ENCODE peak calls at places on chromosomes 5 and 9, in five cellular contexts. One of them, this sample, is unnamed.
A peak's percentile ranks its signal among the peaks of the same experiment; 100 is the strongest.

GRCh38 chr9:1959347-1959746 is 55.8 kb upstream of the SMARCA2 start:
- DNase-seq in choroid plexus epithelial cell: no peak
- DNase-seq in progenitor cell of endocrine pancreas: no peak
- DNase-seq in ascending aorta: no peak
- DNase-seq in MCF 10A: no peak
- DNase-seq in this sample: no peak

GRCh38 chr9:99054581-99054980 is 50.3 kb upstream of the TGFBR1 start:
- DNase-seq in choroid plexus epithelial cell: no peak
- DNase-seq in progenitor cell of endocrine pancreas: no peak
- DNase-seq in ascending aorta: no peak
- DNase-seq in MCF 10A: no peak
- DNase-seq in this sample: no peak

GRCh38 chr5:73823508-73823925 is 197.5 kb downstream of the ARHGEF28 start:
- DNase-seq in choroid plexus epithelial cell: peak; percentile 82
- DNase-seq in progenitor cell of endocrine pancreas: no peak
- DNase-seq in ascending aorta: no peak
- DNase-seq in MCF 10A: no peak
- DNase-seq in this sample: no peak

GRCh38 chr5:139710370-139711066 is 62.4 kb downstream of the CXXC5 start:
- DNase-seq in choroid plexus epithelial cell: peak; percentile 87
- DNase-seq in progenitor cell of endocrine pancreas: no peak
- DNase-seq in ascending aorta: peak; percentile 83
- DNase-seq in MCF 10A: no peak
- DNase-seq in this sample: peak; percentile 83

GRCh38 chr9:76803083-76803482 is 38.8 kb downstream of the PCA3 start:
- DNase-seq in choroid plexus epithelial cell: no peak
- DNase-seq in progenitor cell of endocrine pancreas: no peak
- DNase-seq in ascending aorta: no peak
- DNase-seq in MCF 10A: no peak
- DNase-seq in this sample: no peak

GRCh38 chr5:13771011-13771571 is 173.4 kb downstream of the DNAH5 start:
- DNase-seq in choroid plexus epithelial cell: peak; percentile 2
- DNase-seq in progenitor cell of endocrine pancreas: no peak
- DNase-seq in ascending aorta: no peak
- DNase-seq in MCF 10A: peak; percentile 20
- DNase-seq in this sample: no peak

GRCh38 chr9:99319048-99319447 is 97.0 kb downstream of the SEC61B start:
- DNase-seq in choroid plexus epithelial cell: no peak
- DNase-seq in progenitor cell of endocrine pancreas: no peak
- DNase-seq in ascending aorta: no peak
- DNase-seq in MCF 10A: no peak
- DNase-seq in this sample: no peak

GRCh38 chr5:159788835-159789331 is 127.4 kb upstream of the ADRA1B start:
- DNase-seq in choroid plexus epithelial cell: no peak
- DNase-seq in progenitor cell of endocrine pancreas: no peak
- DNase-seq in ascending aorta: no peak
- DNase-seq in MCF 10A: no peak
- DNase-seq in this sample: no peak

GRCh38 chr5:139574641-139575312 is 13.6 kb downstream of the UBE2D2 start:
- DNase-seq in choroid plexus epithelial cell: peak; percentile 79
- DNase-seq in progenitor cell of endocrine pancreas: no peak
- DNase-seq in ascending aorta: no peak
- DNase-seq in MCF 10A: peak; percentile 70
- DNase-seq in this sample: no peak

GRCh38 chr9:78543353-78543752 is 246.4 kb downstream of the PSAT1 start:
- DNase-seq in choroid plexus epithelial cell: no peak
- DNase-seq in progenitor cell of endocrine pancreas: no peak
- DNase-seq in ascending aorta: no peak
- DNase-seq in MCF 10A: no peak
- DNase-seq in this sample: no peak

GRCh38 chr9:113578877-113579269 is 115.3 kb downstream of the RGS3 start:
- DNase-seq in choroid plexus epithelial cell: peak; percentile 97
- DNase-seq in progenitor cell of endocrine pancreas: no peak
- DNase-seq in ascending aorta: peak; percentile 90
- DNase-seq in MCF 10A: peak; percentile 94
- DNase-seq in this sample: no peak

GRCh38 chr9:114282926-114283325 is 40.0 kb upstream of the ORM1 start:
- DNase-seq in choroid plexus epithelial cell: peak; percentile 75
- DNase-seq in progenitor cell of endocrine pancreas: no peak
- DNase-seq in ascending aorta: peak; percentile 58
- DNase-seq in MCF 10A: peak; percentile 83
- DNase-seq in this sample: no peak

GRCh38 chr5:179489015-179489414 is 61.3 kb upstream of the RUFY1 start:
- DNase-seq in choroid plexus epithelial cell: no peak
- DNase-seq in progenitor cell of endocrine pancreas: no peak
- DNase-seq in ascending aorta: no peak
- DNase-seq in MCF 10A: no peak
- DNase-seq in this sample: no peak

GRCh38 chr9:5801739-5802113 is 31.2 kb downstream of the ERMP1 start:
- DNase-seq in choroid plexus epithelial cell: no peak
- DNase-seq in progenitor cell of endocrine pancreas: no peak
- DNase-seq in ascending aorta: no peak
- DNase-seq in MCF 10A: no peak
- DNase-seq in this sample: no peak

DNA sequence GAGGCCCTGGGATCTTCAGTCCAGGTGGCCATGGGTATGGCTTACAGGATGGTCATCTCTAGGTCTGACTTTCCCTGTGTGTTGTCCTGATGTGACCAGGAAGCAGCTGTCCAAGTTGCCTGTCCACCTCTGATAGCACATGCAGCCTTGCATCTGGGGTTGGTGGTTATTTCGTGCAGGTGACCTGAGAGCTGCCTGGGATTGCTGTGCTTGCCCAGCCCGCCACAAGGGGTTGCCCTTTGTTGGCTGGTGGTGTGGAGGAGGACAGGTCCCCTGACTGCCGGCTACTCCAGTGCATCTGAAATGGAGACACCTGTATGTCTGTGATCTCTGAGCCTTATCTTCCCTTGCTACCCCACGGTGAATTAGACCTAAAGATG is 212.6 kb downstream of the ARHGAP26 start:
- DNase-seq in choroid plexus epithelial cell: no peak
- DNase-seq in progenitor cell of endocrine pancreas: no peak
- DNase-seq in ascending aorta: no peak
- DNase-seq in MCF 10A: no peak
- DNase-seq in this sample: no peak
- TF ChIP-seq CTCF in choroid plexus epithelial cell: peak; percentile 16
- TF ChIP-seq CTCF in progenitor cell of endocrine pancreas: peak; percentile 35
- TF ChIP-seq CTCF in ascending aorta: no peak
- TF ChIP-seq CTCF in MCF 10A: no peak
- TF ChIP-seq CTCF in this sample: peak; percentile 30

GRCh38 chr5:125006011-125006685 is 259.7 kb upstream of the ZNF608 start:
- DNase-seq in choroid plexus epithelial cell: peak; percentile 3
- DNase-seq in progenitor cell of endocrine pancreas: no peak
- DNase-seq in ascending aorta: no peak
- DNase-seq in MCF 10A: no peak
- DNase-seq in this sample: no peak

GRCh38 chr5:125011982-125012381 is 265.5 kb upstream of the ZNF608 start:
- DNase-seq in choroid plexus epithelial cell: no peak
- DNase-seq in progenitor cell of endocrine pancreas: no peak
- DNase-seq in ascending aorta: no peak
- DNase-seq in MCF 10A: no peak
- DNase-seq in this sample: no peak

GRCh38 chr5:125011014-125011413 is 264.6 kb upstream of the ZNF608 start:
- DNase-seq in choroid plexus epithelial cell: no peak
- DNase-seq in progenitor cell of endocrine pancreas: no peak
- DNase-seq in ascending aorta: no peak
- DNase-seq in MCF 10A: no peak
- DNase-seq in this sample: no peak

GRCh38 chr5:125012727-125013451 is 266.4 kb upstream of the ZNF608 start:
- DNase-seq in choroid plexus epithelial cell: no peak
- DNase-seq in progenitor cell of endocrine pancreas: no peak
- DNase-seq in ascending aorta: no peak
- DNase-seq in MCF 10A: no peak
- DNase-seq in this sample: no peak

GRCh38 chr5:125011419-125011818 is 265.0 kb upstream of the ZNF608 start:
- DNase-seq in choroid plexus epithelial cell: no peak
- DNase-seq in progenitor cell of endocrine pancreas: no peak
- DNase-seq in ascending aorta: no peak
- DNase-seq in MCF 10A: no peak
- DNase-seq in this sample: no peak
- TF ChIP-seq CTCF in choroid plexus epithelial cell: no peak
- TF ChIP-seq CTCF in progenitor cell of endocrine pancreas: no peak
- TF ChIP-seq CTCF in ascending aorta: no peak
- TF ChIP-seq CTCF in MCF 10A: no peak
- TF ChIP-seq CTCF in this sample: no peak

GRCh38 chr9:108467653-108468324 is 388.0 kb downstream of the ACTL7B start:
- DNase-seq in choroid plexus epithelial cell: no peak
- DNase-seq in progenitor cell of endocrine pancreas: no peak
- DNase-seq in ascending aorta: peak; percentile 68
- DNase-seq in MCF 10A: no peak
- DNase-seq in this sample: no peak

GRCh38 chr9:108469654-108470053 is 386.1 kb downstream of the ACTL7B start:
- DNase-seq in choroid plexus epithelial cell: peak; percentile 78
- DNase-seq in progenitor cell of endocrine pancreas: no peak
- DNase-seq in ascending aorta: no peak
- DNase-seq in MCF 10A: peak; percentile 78
- DNase-seq in this sample: no peak

GRCh38 chr9:108463927-108464606 is 391.7 kb downstream of the ACTL7B start:
- DNase-seq in choroid plexus epithelial cell: no peak
- DNase-seq in progenitor cell of endocrine pancreas: no peak
- DNase-seq in ascending aorta: no peak
- DNase-seq in MCF 10A: peak; percentile 76
- DNase-seq in this sample: no peak

GRCh38 chr9:108466238-108466637 is 389.5 kb downstream of the ACTL7B start:
- DNase-seq in choroid plexus epithelial cell: no peak
- DNase-seq in progenitor cell of endocrine pancreas: no peak
- DNase-seq in ascending aorta: no peak
- DNase-seq in MCF 10A: no peak
- DNase-seq in this sample: no peak

DNA sequence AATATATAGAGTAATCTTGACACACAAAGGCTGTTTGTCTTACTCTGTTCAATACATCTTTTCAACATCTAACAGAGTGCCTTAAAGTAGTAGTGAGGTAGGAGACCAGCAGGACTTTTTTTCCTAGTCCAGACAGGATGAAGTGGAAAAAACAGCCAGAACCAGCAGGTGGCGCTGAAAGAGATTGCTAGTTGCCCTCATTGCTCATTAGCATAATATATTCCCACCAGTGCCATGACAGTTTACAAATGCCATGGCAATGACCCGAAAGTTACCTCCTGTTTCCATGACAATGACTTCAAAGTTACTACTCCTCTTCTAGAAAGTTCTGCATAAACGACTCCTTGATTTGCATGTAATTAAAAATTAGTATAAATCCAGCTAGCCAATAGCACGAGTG is 387.4 kb downstream of the ACTL7B start:
- DNase-seq in choroid plexus epithelial cell: peak; percentile 62
- DNase-seq in progenitor cell of endocrine pancreas: no peak
- DNase-seq in ascending aorta: no peak
- DNase-seq in MCF 10A: peak; percentile 78
- DNase-seq in this sample: no peak
- TF ChIP-seq CTCF in choroid plexus epithelial cell: peak; percentile 73
- TF ChIP-seq CTCF in progenitor cell of endocrine pancreas: peak; percentile 42
- TF ChIP-seq CTCF in ascending aorta: no peak
- TF ChIP-seq CTCF in MCF 10A: peak; percentile 39
- TF ChIP-seq CTCF in this sample: peak; percentile 69

GRCh38 chr9:12988259-12988658 is 213.4 kb downstream of the LURAP1L start:
- DNase-seq in choroid plexus epithelial cell: peak; percentile 5
- DNase-seq in progenitor cell of endocrine pancreas: no peak
- DNase-seq in ascending aorta: no peak
- DNase-seq in MCF 10A: no peak
- DNase-seq in this sample: no peak
- TF ChIP-seq CTCF in choroid plexus epithelial cell: no peak
- TF ChIP-seq CTCF in progenitor cell of endocrine pancreas: no peak
- TF ChIP-seq CTCF in ascending aorta: no peak
- TF ChIP-seq CTCF in MCF 10A: peak; percentile 15
- TF ChIP-seq CTCF in this sample: no peak

GRCh38 chr5:151155777-151156731 is 1.5 kb downstream of the ANXA6 start:
- DNase-seq in choroid plexus epithelial cell: peak; percentile 64
- DNase-seq in progenitor cell of endocrine pancreas: no peak
- DNase-seq in ascending aorta: no peak
- DNase-seq in MCF 10A: no peak
- DNase-seq in this sample: no peak
- TF ChIP-seq CTCF in choroid plexus epithelial cell: no peak
- TF ChIP-seq CTCF in progenitor cell of endocrine pancreas: no peak
- TF ChIP-seq CTCF in ascending aorta: no peak
- TF ChIP-seq CTCF in MCF 10A: no peak
- TF ChIP-seq CTCF in this sample: no peak

GRCh38 chr5:58891072-58891970 is 308.4 kb downstream of the RAB3C start:
- DNase-seq in choroid plexus epithelial cell: peak; percentile 93
- DNase-seq in progenitor cell of endocrine pancreas: peak; percentile 40
- DNase-seq in ascending aorta: peak; percentile 88
- DNase-seq in MCF 10A: peak; percentile 92
- DNase-seq in this sample: no peak

GRCh38 chr5:58890265-58890664 is 307.4 kb downstream of the RAB3C start:
- DNase-seq in choroid plexus epithelial cell: no peak
- DNase-seq in progenitor cell of endocrine pancreas: no peak
- DNase-seq in ascending aorta: no peak
- DNase-seq in MCF 10A: no peak
- DNase-seq in this sample: no peak

GRCh38 chr5:58887721-58888409 is 305.0 kb downstream of the RAB3C start:
- DNase-seq in choroid plexus epithelial cell: peak; percentile 47
- DNase-seq in progenitor cell of endocrine pancreas: no peak
- DNase-seq in ascending aorta: peak; percentile 75
- DNase-seq in MCF 10A: no peak
- DNase-seq in this sample: no peak

GRCh38 chr5:58893551-58893950 is 310.7 kb downstream of the RAB3C start:
- DNase-seq in choroid plexus epithelial cell: no peak
- DNase-seq in progenitor cell of endocrine pancreas: no peak
- DNase-seq in ascending aorta: no peak
- DNase-seq in MCF 10A: no peak
- DNase-seq in this sample: no peak

DNA sequence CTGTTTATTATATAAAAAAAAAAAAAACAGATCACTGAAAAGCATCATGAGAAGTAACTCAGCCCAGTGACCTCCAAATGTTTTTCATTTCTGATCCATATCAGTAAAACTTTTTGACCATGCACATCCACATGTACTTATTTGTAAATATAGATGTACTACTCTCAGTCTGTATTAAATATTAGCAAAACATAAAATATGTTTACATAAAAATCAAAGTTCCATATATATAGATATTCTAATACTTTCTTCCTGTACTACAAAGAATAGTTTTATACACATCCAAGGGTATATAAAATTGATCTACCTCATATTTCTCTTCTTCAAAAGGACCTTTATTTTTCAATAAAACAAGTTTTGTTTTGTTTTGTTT is 309.1 kb downstream of the RAB3C start:
- DNase-seq in choroid plexus epithelial cell: no peak
- DNase-seq in progenitor cell of endocrine pancreas: no peak
- DNase-seq in ascending aorta: no peak
- DNase-seq in MCF 10A: no peak
- DNase-seq in this sample: no peak
- TF ChIP-seq CTCF in choroid plexus epithelial cell: no peak
- TF ChIP-seq CTCF in progenitor cell of endocrine pancreas: peak; percentile 10
- TF ChIP-seq CTCF in ascending aorta: peak; percentile 2
- TF ChIP-seq CTCF in MCF 10A: no peak
- TF ChIP-seq CTCF in this sample: peak; percentile 37

DNA sequence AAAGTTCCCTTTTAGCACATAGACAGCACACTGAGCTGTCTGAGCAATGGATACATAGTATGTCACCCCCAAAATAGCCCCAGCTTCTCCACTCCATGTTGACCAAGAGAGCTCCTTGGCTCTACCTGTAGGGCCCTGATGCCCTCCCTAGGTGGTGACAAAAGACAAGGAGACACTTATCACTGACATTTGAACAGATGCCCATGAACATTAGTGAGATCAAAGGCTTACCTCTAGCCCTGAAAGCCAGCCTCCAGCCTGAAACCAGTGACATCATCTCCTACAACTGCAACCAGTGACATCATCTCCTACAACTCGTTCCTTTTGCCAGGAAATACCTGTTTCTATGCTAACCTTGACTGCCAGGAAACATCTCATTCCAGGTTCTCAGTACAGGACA is 122.7 kb downstream of the FSTL4 start:
- DNase-seq in choroid plexus epithelial cell: no peak
- DNase-seq in progenitor cell of endocrine pancreas: no peak
- DNase-seq in ascending aorta: no peak
- DNase-seq in MCF 10A: peak; percentile 44
- DNase-seq in this sample: no peak
- TF ChIP-seq CTCF in choroid plexus epithelial cell: no peak
- TF ChIP-seq CTCF in progenitor cell of endocrine pancreas: no peak
- TF ChIP-seq CTCF in ascending aorta: no peak
- TF ChIP-seq CTCF in MCF 10A: no peak
- TF ChIP-seq CTCF in this sample: no peak